ENCODE peak calls at places on chromosome 3, in ten cellular contexts. O is AG10803; N is CD8-positive, alpha-beta T cell; Y is MM.1S; B is Calu3; T is GM20000; M is mesothelial cell of epicardium; R is progenitor cell of endocrine pancreas; K is retinal pigment epithelial cell; W is GM23338. J is an unnamed sample.

GRCh38 chr3:64445318-64446300 is 220.3 kb upstream of the PRICKLE2 start:
- DNase-seq in O (peak), N (no peak), Y (no peak), B (peak), T (peak), M (peak), R (peak), K (no peak), W (peak), J (peak)

GRCh38 chr3:18758047-18758704 is 333.0 kb upstream of the SATB1 start:
- DNase-seq in O (no peak), N (peak), Y (peak), B (peak), T (peak), M (no peak), R (no peak), K (peak), W (peak), J (peak)

GRCh38 chr3:30289751-30290150 is 316.6 kb upstream of the TGFBR2 start:
- DNase-seq in O (no peak), N (no peak), Y (no peak), B (no peak), T (no peak), M (no peak), R (no peak), K (no peak), W (no peak), J (no peak)

GRCh38 chr3:134093906-134094305 is 64.2 kb upstream of the SLCO2A1 start:
- DNase-seq in O (peak), N (no peak), Y (no peak), B (no peak), T (no peak), M (no peak), R (no peak), K (no peak), W (no peak), J (no peak)

GRCh38 chr3:184241447-184242296 is 7.1 kb downstream of the ALG3 start:
- DNase-seq in O (no peak), N (no peak), Y (no peak), B (peak), T (no peak), M (no peak), R (no peak), K (no peak), W (peak), J (peak)

GRCh38 chr3:76497636-76498035 is 542.3 kb upstream of the ROBO2 start:
- DNase-seq in O (peak), N (no peak), Y (no peak), B (no peak), T (no peak), M (no peak), R (no peak), K (peak), W (peak), J (no peak)

GRCh38 chr3:85427467-85427866 is 468.7 kb downstream of the CADM2 start:
- DNase-seq in O (no peak), N (no peak), Y (no peak), B (no peak), T (no peak), M (no peak), R (no peak), K (no peak), W (no peak), J (no peak)

GRCh38 chr3:174820885-174821284 is 38.2 kb upstream of the NAALADL2 start:
- DNase-seq in O (no peak), N (no peak), Y (no peak), B (no peak), T (no peak), M (no peak), R (no peak), K (no peak), W (no peak), J (no peak)

GRCh38 chr3:190566043-190566933 is 52.4 kb downstream of the IL1RAP start:
- DNase-seq in O (peak), N (peak), Y (no peak), B (peak), T (no peak), M (no peak), R (no peak), K (peak), W (peak), J (no peak)

GRCh38 chr3:52177701-52178042 is 20.3 kb upstream of the ALAS1 start:
- DNase-seq in O (no peak), N (no peak), Y (no peak), B (no peak), T (no peak), M (no peak), R (no peak), K (no peak), W (no peak), J (no peak)

GRCh38 chr3:46713048-46713897 is 4.4 kb downstream of the PRSS50 start:
- DNase-seq in O (no peak), N (no peak), Y (no peak), B (no peak), T (no peak), M (no peak), R (no peak), K (no peak), W (no peak), J (no peak)

GRCh38 chr3:143119009-143119914 is at the start of gene CHST2:
- DNase-seq in O (peak), N (peak), Y (peak), B (peak), T (peak), M (peak), R (peak), K (peak), W (peak), J (peak)

GRCh38 chr3:29764603-29765254 is 483.9 kb downstream of the RBMS3 start:
- DNase-seq in O (peak), N (no peak), Y (no peak), B (peak), T (no peak), M (no peak), R (no peak), K (peak), W (no peak), J (no peak)

GRCh38 chr3:1929788-1930414 is 168.8 kb upstream of the CNTN4 start:
- DNase-seq in O (no peak), N (no peak), Y (no peak), B (no peak), T (no peak), M (no peak), R (no peak), K (no peak), W (no peak), J (no peak)

GRCh38 chr3:23696842-23697241 is 108.9 kb upstream of the UBE2E1 start:
- DNase-seq in O (no peak), N (no peak), Y (no peak), B (no peak), T (no peak), M (no peak), R (no peak), K (no peak), W (no peak), J (no peak)

GRCh38 chr3:108603689-108604088 is 14.2 kb downstream of the DZIP3 start:
- DNase-seq in O (no peak), N (no peak), Y (no peak), B (peak), T (no peak), M (no peak), R (no peak), K (no peak), W (no peak), J (no peak)

GRCh38 chr3:56819016-56819809 is 17.5 kb upstream of the ARHGEF3 start:
- DNase-seq in O (no peak), N (no peak), Y (no peak), B (no peak), T (no peak), M (no peak), R (no peak), K (no peak), W (no peak), J (no peak)

GRCh38 chr3:49856181-49857005 is at the start of gene TRAIP:
- DNase-seq in O (peak), N (peak), Y (peak), B (peak), T (peak), M (peak), R (peak), K (peak), W (peak), J (peak)
- TF ChIP-seq CTCF in O (no peak), N (no peak), Y (peak), B (no peak), T (no peak), M (no peak), R (no peak), K (no peak), W (peak), J (no peak)

DNA sequence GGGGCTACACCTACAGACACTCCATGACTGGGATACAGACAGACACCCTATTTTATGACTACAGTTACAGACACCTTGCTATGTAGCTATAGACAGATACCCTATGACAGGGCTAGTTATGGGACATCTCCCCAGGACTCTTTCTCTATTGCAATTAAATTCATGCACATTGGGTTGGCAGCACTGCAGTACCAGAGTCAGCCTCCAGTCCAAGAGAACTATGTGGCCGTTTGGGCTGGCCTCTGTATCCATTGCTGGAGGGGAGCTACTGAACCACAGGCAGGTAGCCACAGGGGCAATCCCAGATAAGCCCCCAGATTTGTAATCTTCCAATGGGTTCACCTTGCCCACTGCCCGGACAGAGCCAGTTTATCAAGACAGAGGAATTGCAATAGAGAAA is 108.4 kb upstream of the SPATA16 start:
- DNase-seq in O (no peak), N (no peak), Y (no peak), B (no peak), T (no peak), M (no peak), R (no peak), K (no peak), W (no peak), J (no peak)
- TF ChIP-seq CTCF in O (no peak), N (no peak), Y (no peak), B (peak), T (no peak), M (no peak), R (no peak), K (no peak), W (no peak), J (no peak)

GRCh38 chr3:15102833-15103232 is 3.9 kb upstream of the RBSN start:
- DNase-seq in O (peak), N (no peak), Y (no peak), B (no peak), T (no peak), M (no peak), R (no peak), K (no peak), W (peak), J (no peak)

GRCh38 chr3:15110201-15110600 is 11.3 kb upstream of the RBSN start:
- DNase-seq in O (peak), N (no peak), Y (no peak), B (no peak), T (no peak), M (no peak), R (no peak), K (no peak), W (no peak), J (no peak)

GRCh38 chr3:15108082-15108545 is 9.2 kb upstream of the RBSN start:
- DNase-seq in O (peak), N (peak), Y (peak), B (peak), T (peak), M (peak), R (peak), K (no peak), W (peak), J (peak)

GRCh38 chr3:15108869-15109268 is 9.9 kb upstream of the RBSN start:
- DNase-seq in O (no peak), N (no peak), Y (no peak), B (no peak), T (no peak), M (no peak), R (no peak), K (no peak), W (no peak), J (no peak)

DNA sequence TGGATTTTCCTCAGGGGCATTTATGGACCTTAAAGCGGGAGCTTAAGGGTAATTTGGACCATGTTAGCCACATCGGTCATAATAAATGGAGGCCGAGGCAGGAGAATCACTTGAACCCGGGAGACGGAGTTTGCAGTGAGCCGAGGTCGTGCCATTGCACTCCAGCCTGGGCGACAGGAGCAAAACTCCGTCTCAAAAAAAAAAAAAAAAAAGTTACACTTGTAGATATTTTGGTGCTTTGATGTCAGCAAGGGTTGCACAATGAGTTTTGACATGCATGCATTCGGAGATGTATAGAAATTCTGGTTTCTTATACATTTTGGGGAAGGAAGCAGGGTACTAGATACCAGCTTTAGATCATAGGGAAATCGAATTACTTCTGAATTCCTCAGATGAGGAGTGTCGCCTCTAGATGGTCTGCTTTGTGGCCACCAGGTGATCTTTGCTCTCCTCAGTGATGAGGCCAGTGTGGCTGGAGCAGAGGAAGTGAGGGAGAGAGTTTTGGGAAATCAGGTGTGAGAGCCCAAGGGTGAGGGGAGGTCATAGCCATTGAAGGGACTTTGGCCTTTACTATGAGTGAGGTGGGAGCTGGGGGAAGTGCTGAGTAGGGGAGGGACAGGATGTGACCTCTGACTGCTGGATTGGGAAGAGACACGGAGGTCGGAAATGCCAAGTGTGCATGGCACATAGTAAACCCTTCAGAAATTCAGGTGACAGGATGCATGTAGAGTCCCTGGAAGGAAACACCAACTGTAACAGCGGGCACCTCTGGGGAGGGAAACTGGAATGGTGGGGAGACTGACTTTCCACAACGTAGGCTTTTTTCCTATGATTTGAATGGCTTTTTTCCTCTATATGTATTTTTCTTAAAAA is 8.4 kb upstream of the RBSN start:
- DNase-seq in O (no peak), N (no peak), Y (no peak), B (no peak), T (no peak), M (no peak), R (no peak), K (no peak), W (peak), J (no peak)
- TF ChIP-seq CTCF in O (no peak), N (no peak), Y (no peak), B (no peak), T (no peak), M (no peak), R (no peak), K (no peak), W (no peak), J (no peak)

DNA sequence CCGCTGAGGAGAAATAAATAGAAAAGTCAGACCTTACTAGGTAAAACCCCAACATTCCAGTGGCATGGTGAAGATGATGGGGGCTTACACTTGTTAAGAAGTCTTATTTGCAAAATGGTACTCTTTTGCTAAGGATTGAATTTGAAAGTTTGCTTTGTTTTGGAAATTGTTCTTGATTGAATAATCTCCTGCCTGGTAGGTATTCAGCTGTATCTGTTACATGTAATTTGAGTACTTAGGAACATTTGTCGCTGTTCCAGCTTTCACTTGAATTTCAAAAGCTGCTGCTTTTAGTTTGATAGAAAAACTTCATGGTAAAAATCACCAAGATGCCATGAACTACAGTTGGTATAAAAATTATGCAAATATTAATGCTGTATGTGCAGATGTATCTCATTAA is 44.6 kb downstream of the TFG start:
- DNase-seq in O (peak), N (no peak), Y (no peak), B (no peak), T (no peak), M (no peak), R (no peak), K (no peak), W (peak), J (no peak)
- TF ChIP-seq CTCF in O (no peak), N (no peak), Y (no peak), B (no peak), T (no peak), M (no peak), R (no peak), K (no peak), W (no peak), J (no peak)

DNA sequence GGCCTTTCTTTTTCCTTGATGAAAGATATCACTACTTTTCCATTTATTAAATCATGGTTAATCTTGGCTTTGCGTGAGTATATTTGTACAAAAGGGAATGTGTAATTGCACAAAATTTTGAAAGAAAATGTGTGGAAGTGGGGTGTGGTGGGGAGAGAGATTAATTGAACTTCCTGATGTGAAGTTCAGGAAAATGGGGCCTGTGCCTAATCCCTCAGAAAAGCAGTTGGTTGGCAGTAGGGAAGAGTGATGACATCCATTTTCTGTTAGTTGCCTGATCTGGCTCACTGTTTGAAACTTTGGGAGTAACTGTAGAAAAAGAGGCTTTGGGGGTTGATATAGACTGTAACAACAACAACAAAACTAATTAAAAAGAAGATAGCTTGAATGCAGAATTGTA is 10.8 kb upstream of the IL20RB start:
- DNase-seq in O (peak), N (no peak), Y (no peak), B (no peak), T (no peak), M (no peak), R (no peak), K (no peak), W (no peak), J (no peak)
- TF ChIP-seq CTCF in O (no peak), N (no peak), Y (no peak), B (no peak), T (no peak), M (no peak), R (no peak), K (no peak), W (no peak), J (no peak)

DNA sequence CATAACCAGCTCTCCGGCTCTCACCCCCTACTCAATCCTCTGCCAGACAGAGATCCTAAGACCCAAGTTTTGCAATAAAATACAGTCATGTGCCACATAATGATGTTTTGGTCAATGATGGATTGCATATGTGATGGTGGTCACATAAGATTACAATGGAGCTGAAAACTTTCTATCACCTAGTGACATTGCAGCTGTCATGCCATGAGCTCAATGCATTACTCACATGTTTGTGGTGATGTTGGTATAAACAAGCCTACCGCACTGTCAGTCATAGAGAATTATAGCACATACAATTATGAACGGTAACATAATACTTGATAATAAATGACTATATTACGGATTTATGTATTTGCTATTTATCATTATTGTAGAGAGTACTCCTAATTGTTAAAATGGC is 26.9 kb upstream of the SAMMSON start:
- DNase-seq in O (no peak), N (no peak), Y (no peak), B (no peak), T (no peak), M (no peak), R (no peak), K (no peak), W (no peak), J (no peak)
- TF ChIP-seq CTCF in O (no peak), N (no peak), Y (no peak), B (no peak), T (no peak), M (no peak), R (no peak), K (no peak), W (no peak), J (no peak)

DNA sequence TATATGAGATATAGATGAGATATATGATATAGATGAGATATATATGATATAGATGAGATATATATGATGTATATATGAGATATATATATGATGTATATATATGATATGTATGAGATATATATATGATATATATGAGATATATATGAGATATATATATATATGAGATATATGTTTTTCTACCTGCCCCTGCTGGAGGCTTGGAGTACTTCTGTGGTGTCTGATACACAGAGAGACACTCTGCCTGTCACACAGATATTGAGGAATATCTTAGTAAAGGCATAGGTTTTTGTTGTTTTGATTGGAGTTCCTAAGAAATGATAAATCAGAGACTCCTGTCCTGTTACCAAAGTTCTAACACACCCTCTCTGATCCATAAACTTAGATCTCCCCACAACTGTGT is 43.0 kb downstream of the TMEM41A start:
- DNase-seq in O (no peak), N (no peak), Y (no peak), B (no peak), T (no peak), M (no peak), R (no peak), K (no peak), W (no peak), J (no peak)
- TF ChIP-seq CTCF in O (peak), N (no peak), Y (no peak), B (no peak), T (no peak), M (no peak), R (no peak), K (no peak), W (no peak), J (no peak)

GRCh38 chr3:157079677-157080369 is 80.1 kb downstream of the CCNL1 start:
- DNase-seq in O (no peak), N (no peak), Y (no peak), B (no peak), T (no peak), M (no peak), R (no peak), K (no peak), W (no peak), J (no peak)

GRCh38 chr3:157074490-157074889 is 85.5 kb downstream of the CCNL1 start:
- DNase-seq in O (no peak), N (no peak), Y (no peak), B (no peak), T (no peak), M (no peak), R (no peak), K (no peak), W (no peak), J (no peak)

GRCh38 chr3:157078131-157078835 is 81.7 kb downstream of the CCNL1 start:
- DNase-seq in O (no peak), N (no peak), Y (no peak), B (no peak), T (no peak), M (no peak), R (no peak), K (no peak), W (no peak), J (no peak)

GRCh38 chr3:157075693-157076420 is 84.1 kb downstream of the CCNL1 start:
- DNase-seq in O (peak), N (no peak), Y (no peak), B (no peak), T (no peak), M (no peak), R (no peak), K (no peak), W (no peak), J (no peak)

DNA sequence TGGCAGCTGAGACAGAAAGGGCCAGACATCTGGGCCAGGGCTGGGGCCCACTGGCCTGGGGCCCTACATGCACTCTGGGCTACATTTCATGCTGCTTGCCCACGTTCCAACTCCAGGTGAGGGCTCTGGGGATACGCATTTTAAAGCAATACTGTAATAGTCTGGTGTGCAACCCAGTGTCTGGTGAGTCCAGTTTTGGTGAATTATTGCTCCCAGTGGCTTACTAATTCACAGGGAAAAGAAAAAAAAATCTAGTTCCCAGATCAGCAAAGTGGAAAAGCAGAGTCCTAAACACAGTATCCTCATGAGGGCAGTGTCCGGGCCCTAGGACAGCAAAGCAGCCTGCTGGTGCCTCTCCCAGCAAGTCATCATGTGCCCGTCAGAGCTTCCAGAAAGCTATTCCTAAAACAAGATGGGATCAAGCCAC is 82.4 kb downstream of the CCNL1 start:
- DNase-seq in O (peak), N (no peak), Y (peak), B (no peak), T (no peak), M (no peak), R (no peak), K (no peak), W (peak), J (no peak)
- TF ChIP-seq CTCF in O (peak), N (no peak), Y (peak), B (no peak), T (no peak), M (no peak), R (no peak), K (no peak), W (peak), J (no peak)